ENCODE peak calls at places on chromosomes 12 and 14, in five cellular contexts. One of them, this sample, is unnamed.

GRCh38 chr14:101922866-101923265 is 41.5 kb upstream of the DYNC1H1 start:
- DNase-seq in T-helper 2 cell treated with Interferon-gamma antibody and Interleukin-4, amounts not matched to agents 5 μg/mL and 100 μg/mL, for 36 hours: no peak
- DNase-seq in RKO: no peak
- DNase-seq in WTC11: no peak
- DNase-seq in ovary: peak
- DNase-seq in this sample: no peak

GRCh38 chr12:26287666-26288408 is 92.5 kb downstream of the SSPN start:
- DNase-seq in T-helper 2 cell treated with Interferon-gamma antibody and Interleukin-4, amounts not matched to agents 5 μg/mL and 100 μg/mL, for 36 hours: no peak
- DNase-seq in RKO: no peak
- DNase-seq in WTC11: no peak
- DNase-seq in ovary: no peak
- DNase-seq in this sample: no peak

GRCh38 chr12:120091371-120092090 is 25.0 kb downstream of the RAB35 start:
- DNase-seq in T-helper 2 cell treated with Interferon-gamma antibody and Interleukin-4, amounts not matched to agents 5 μg/mL and 100 μg/mL, for 36 hours: no peak
- DNase-seq in RKO: no peak
- DNase-seq in WTC11: no peak
- DNase-seq in ovary: no peak
- DNase-seq in this sample: peak

GRCh38 chr14:81394739-81395138 is 5.4 kb downstream of the STON2 start:
- DNase-seq in T-helper 2 cell treated with Interferon-gamma antibody and Interleukin-4, amounts not matched to agents 5 μg/mL and 100 μg/mL, for 36 hours: no peak
- DNase-seq in RKO: no peak
- DNase-seq in WTC11: no peak
- DNase-seq in ovary: no peak
- DNase-seq in this sample: no peak

GRCh38 chr14:102140027-102140749 is 491 bp downstream of the WDR20 start:
- DNase-seq in T-helper 2 cell treated with Interferon-gamma antibody and Interleukin-4, amounts not matched to agents 5 μg/mL and 100 μg/mL, for 36 hours: peak
- DNase-seq in RKO: peak
- DNase-seq in WTC11: peak
- DNase-seq in ovary: no peak
- DNase-seq in this sample: peak

GRCh38 chr14:63436286-63437098 is 106.7 kb downstream of the PPP2R5E start:
- DNase-seq in T-helper 2 cell treated with Interferon-gamma antibody and Interleukin-4, amounts not matched to agents 5 μg/mL and 100 μg/mL, for 36 hours: no peak
- DNase-seq in RKO: no peak
- DNase-seq in WTC11: no peak
- DNase-seq in ovary: no peak
- DNase-seq in this sample: no peak

GRCh38 chr14:70555890-70556289 is 21.1 kb upstream of the ADAM20 start:
- DNase-seq in T-helper 2 cell treated with Interferon-gamma antibody and Interleukin-4, amounts not matched to agents 5 μg/mL and 100 μg/mL, for 36 hours: no peak
- DNase-seq in RKO: no peak
- DNase-seq in WTC11: peak
- DNase-seq in ovary: peak
- DNase-seq in this sample: no peak

GRCh38 chr12:57176846-57177245 is 29.4 kb upstream of the LRP1-AS start:
- DNase-seq in T-helper 2 cell treated with Interferon-gamma antibody and Interleukin-4, amounts not matched to agents 5 μg/mL and 100 μg/mL, for 36 hours: no peak
- DNase-seq in RKO: no peak
- DNase-seq in WTC11: no peak
- DNase-seq in ovary: no peak
- DNase-seq in this sample: no peak

GRCh38 chr12:94074970-94075695 is 73.2 kb upstream of the PLXNC1 start:
- DNase-seq in T-helper 2 cell treated with Interferon-gamma antibody and Interleukin-4, amounts not matched to agents 5 μg/mL and 100 μg/mL, for 36 hours: no peak
- DNase-seq in RKO: peak
- DNase-seq in WTC11: no peak
- DNase-seq in ovary: peak
- DNase-seq in this sample: no peak

GRCh38 chr12:27176765-27177164 is 67.3 kb upstream of the STK38L start:
- DNase-seq in T-helper 2 cell treated with Interferon-gamma antibody and Interleukin-4, amounts not matched to agents 5 μg/mL and 100 μg/mL, for 36 hours: peak
- DNase-seq in RKO: peak
- DNase-seq in WTC11: no peak
- DNase-seq in ovary: no peak
- DNase-seq in this sample: no peak

GRCh38 chr12:8914716-8915526 is 612 bp downstream of the PHC1 start:
- DNase-seq in T-helper 2 cell treated with Interferon-gamma antibody and Interleukin-4, amounts not matched to agents 5 μg/mL and 100 μg/mL, for 36 hours: peak
- DNase-seq in RKO: peak
- DNase-seq in WTC11: peak
- DNase-seq in ovary: peak
- DNase-seq in this sample: peak

GRCh38 chr12:2264622-2265306 is 212.0 kb downstream of the CACNA1C start:
- DNase-seq in T-helper 2 cell treated with Interferon-gamma antibody and Interleukin-4, amounts not matched to agents 5 μg/mL and 100 μg/mL, for 36 hours: no peak
- DNase-seq in RKO: no peak
- DNase-seq in WTC11: no peak
- DNase-seq in ovary: no peak
- DNase-seq in this sample: no peak

GRCh38 chr12:42372154-42372791 is 46.3 kb downstream of the PPHLN1 start:
- DNase-seq in T-helper 2 cell treated with Interferon-gamma antibody and Interleukin-4, amounts not matched to agents 5 μg/mL and 100 μg/mL, for 36 hours: no peak
- DNase-seq in RKO: peak
- DNase-seq in WTC11: no peak
- DNase-seq in ovary: no peak
- DNase-seq in this sample: no peak

GRCh38 chr14:95535226-95536021 is 574 bp downstream of the GLRX5 start:
- DNase-seq in T-helper 2 cell treated with Interferon-gamma antibody and Interleukin-4, amounts not matched to agents 5 μg/mL and 100 μg/mL, for 36 hours: peak
- DNase-seq in RKO: peak
- DNase-seq in WTC11: peak
- DNase-seq in ovary: no peak
- DNase-seq in this sample: peak

GRCh38 chr14:35853225-35853624 is 27.1 kb downstream of the BRMS1L start:
- DNase-seq in T-helper 2 cell treated with Interferon-gamma antibody and Interleukin-4, amounts not matched to agents 5 μg/mL and 100 μg/mL, for 36 hours: no peak
- DNase-seq in RKO: no peak
- DNase-seq in WTC11: no peak
- DNase-seq in ovary: no peak
- DNase-seq in this sample: no peak

GRCh38 chr12:122947352-122947792 is 18.9 kb downstream of the ABCB9 start:
- DNase-seq in T-helper 2 cell treated with Interferon-gamma antibody and Interleukin-4, amounts not matched to agents 5 μg/mL and 100 μg/mL, for 36 hours: no peak
- DNase-seq in RKO: no peak
- DNase-seq in WTC11: no peak
- DNase-seq in ovary: no peak
- DNase-seq in this sample: peak

GRCh38 chr14:41607966-41608663 is 1.4 kb downstream of the LRFN5 start:
- DNase-seq in T-helper 2 cell treated with Interferon-gamma antibody and Interleukin-4, amounts not matched to agents 5 μg/mL and 100 μg/mL, for 36 hours: no peak
- DNase-seq in RKO: no peak
- DNase-seq in WTC11: peak
- DNase-seq in ovary: no peak
- DNase-seq in this sample: no peak

GRCh38 chr12:3262466-3262865 is 185.3 kb downstream of the TSPAN9 start:
- DNase-seq in T-helper 2 cell treated with Interferon-gamma antibody and Interleukin-4, amounts not matched to agents 5 μg/mL and 100 μg/mL, for 36 hours: no peak
- DNase-seq in RKO: no peak
- DNase-seq in WTC11: peak
- DNase-seq in ovary: no peak
- DNase-seq in this sample: no peak

GRCh38 chr12:109777544-109777943 is 55.7 kb downstream of the TRPV4 start:
- DNase-seq in T-helper 2 cell treated with Interferon-gamma antibody and Interleukin-4, amounts not matched to agents 5 μg/mL and 100 μg/mL, for 36 hours: peak
- DNase-seq in RKO: peak
- DNase-seq in WTC11: no peak
- DNase-seq in ovary: no peak
- DNase-seq in this sample: peak

This sample was measured in Peyer's patch.